ENCODE peak calls at places on chromosomes 3 and 15, in four cellular contexts. One of them, this sample, is unnamed.

GRCh38 chr3:113231391-113231790 is 20.0 kb downstream of the BOC start:
- DNase-seq in iris pigment epithelial cell: peak; percentile 64
- DNase-seq in T1000: no peak
- DNase-seq in Right ventricle myocardium superior: no peak
- DNase-seq in this sample: no peak

GRCh38 chr15:31463521-31464102 is 137.0 kb downstream of the KLF13 start:
- DNase-seq in iris pigment epithelial cell: no peak
- DNase-seq in T1000: no peak
- DNase-seq in Right ventricle myocardium superior: no peak
- DNase-seq in this sample: no peak

GRCh38 chr15:57218826-57219576 is 157.3 kb upstream of the CGNL1 start:
- DNase-seq in iris pigment epithelial cell: peak; percentile 98
- DNase-seq in T1000: no peak
- DNase-seq in Right ventricle myocardium superior: no peak
- DNase-seq in this sample: peak; percentile 77

GRCh38 chr15:67824900-67825879 is at the start of gene SKOR1:
- DNase-seq in iris pigment epithelial cell: peak; percentile 50
- DNase-seq in T1000: peak; percentile 13
- DNase-seq in Right ventricle myocardium superior: no peak
- DNase-seq in this sample: no peak

GRCh38 chr3:9703736-9704342 is at the start of gene CPNE9:
- DNase-seq in iris pigment epithelial cell: no peak
- DNase-seq in T1000: no peak
- DNase-seq in Right ventricle myocardium superior: no peak
- DNase-seq in this sample: no peak

GRCh38 chr15:48177383-48177874 is 666 bp downstream of the MYEF2 start:
- DNase-seq in iris pigment epithelial cell: peak; percentile 76
- DNase-seq in T1000: no peak
- DNase-seq in Right ventricle myocardium superior: peak; percentile 43
- DNase-seq in this sample: no peak

GRCh38 chr15:80274554-80274953 is 22.5 kb upstream of the CTXND1 start:
- DNase-seq in iris pigment epithelial cell: no peak
- DNase-seq in T1000: no peak
- DNase-seq in Right ventricle myocardium superior: no peak
- DNase-seq in this sample: no peak

GRCh38 chr3:129608087-129608935 is 1.8 kb upstream of the PLXND1 start:
- DNase-seq in iris pigment epithelial cell: peak; percentile 59
- DNase-seq in T1000: no peak
- DNase-seq in Right ventricle myocardium superior: peak; percentile 50
- DNase-seq in this sample: no peak

GRCh38 chr15:67745059-67745993 is 80.0 kb upstream of the SKOR1 start:
- DNase-seq in iris pigment epithelial cell: peak; percentile 52
- DNase-seq in T1000: no peak
- DNase-seq in Right ventricle myocardium superior: no peak
- DNase-seq in this sample: no peak

GRCh38 chr3:134194247-134194646 is 56.4 kb downstream of the RYK start:
- DNase-seq in iris pigment epithelial cell: no peak
- DNase-seq in T1000: no peak
- DNase-seq in Right ventricle myocardium superior: no peak
- DNase-seq in this sample: no peak

GRCh38 chr3:185488465-185488864 is 10.4 kb downstream of the TMEM41A start:
- DNase-seq in iris pigment epithelial cell: no peak
- DNase-seq in T1000: no peak
- DNase-seq in Right ventricle myocardium superior: no peak
- DNase-seq in this sample: no peak

GRCh38 chr15:100783760-100784492 is 95.7 kb upstream of the ALDH1A3 start:
- DNase-seq in iris pigment epithelial cell: no peak
- DNase-seq in T1000: no peak
- DNase-seq in Right ventricle myocardium superior: no peak
- DNase-seq in this sample: no peak

GRCh38 chr15:40929730-40930429 is 740 bp downstream of the DLL4 start:
- DNase-seq in iris pigment epithelial cell: peak; percentile 74
- DNase-seq in T1000: no peak
- DNase-seq in Right ventricle myocardium superior: peak; percentile 74
- DNase-seq in this sample: no peak

This sample was measured in brain pericyte.